ENCODE peak calls at places on chromosomes 7 and 10, in four cellular contexts. H, O, X and L are unnamed samples.

GRCh38 chr10:6053816-6054581 is 8.2 kb downstream of the IL2RA start:
- DNase-seq in H (no peak), O (no peak), X (peak; percentile 78), L (no peak)

GRCh38 chr10:22372298-22372697 is 27.0 kb downstream of the SPAG6 start:
- DNase-seq in H (no peak), O (no peak), X (no peak), L (no peak)

GRCh38 chr7:66183700-66184099 is 21.4 kb upstream of the TPST1 start:
- DNase-seq in H (no peak), O (no peak), X (no peak), L (no peak)

GRCh38 chr10:119341236-119342016 is 134.1 kb downstream of the GRK5 start:
- DNase-seq in H (no peak), O (peak; percentile 21), X (no peak), L (no peak)

GRCh38 chr7:32298403-32299132 is 191.6 kb downstream of the LSM5 start:
- DNase-seq in H (no peak), O (no peak), X (no peak), L (no peak)

GRCh38 chr10:5625992-5626777 is 40.2 kb downstream of the ASB13 start:
- DNase-seq in H (no peak), O (no peak), X (no peak), L (no peak)

GRCh38 chr7:92725161-92725925 is 111.0 kb downstream of the CDK6 start:
- DNase-seq in H (no peak), O (no peak), X (no peak), L (no peak)

GRCh38 chr7:38934536-38934935 is 25.5 kb upstream of the VPS41 start:
- DNase-seq in H (no peak), O (no peak), X (no peak), L (no peak)

GRCh38 chr7:92242972-92243371 is 2.7 kb downstream of the KRIT1 start:
- DNase-seq in H (no peak), O (no peak), X (no peak), L (no peak)

GRCh38 chr10:29860159-29860558 is 199.2 kb downstream of the JCAD start:
- DNase-seq in H (no peak), O (no peak), X (no peak), L (no peak)

GRCh38 chr7:29565186-29565540 is 1.5 kb downstream of the PRR15 start:
- DNase-seq in H (no peak), O (no peak), X (no peak), L (no peak)

GRCh38 chr10:61662794-61663259 is at the start of gene CABCOCO1:
- DNase-seq in H (no peak), O (no peak), X (no peak), L (no peak)

GRCh38 chr7:5701085-5701914 is 80.2 kb downstream of the RNF216 start:
- DNase-seq in H (peak; percentile 49), O (peak; percentile 19), X (no peak), L (peak; percentile 33)

GRCh38 chr7:22281481-22281880 is 75.5 kb downstream of the RAPGEF5 start:
- DNase-seq in H (no peak), O (no peak), X (no peak), L (no peak)

GRCh38 chr10:1579141-1579491 is 158.2 kb downstream of the ADARB2 start:
- DNase-seq in H (no peak), O (no peak), X (no peak), L (no peak)

GRCh38 chr7:23474829-23475578 is 4.7 kb upstream of the IGF2BP3 start:
- DNase-seq in H (no peak), O (no peak), X (no peak), L (no peak)

GRCh38 chr10:13195016-13195415 is 33.7 kb downstream of the MCM10 start:
- DNase-seq in H (no peak), O (no peak), X (no peak), L (no peak)

GRCh38 chr7:103690576-103690975 is 244.6 kb upstream of the SLC26A5 start:
- DNase-seq in H (no peak), O (no peak), X (no peak), L (no peak)